ENCODE peak calls at places on chromosome 2, in six cellular contexts. D, R, B, C, X and S are unnamed samples.

GRCh38 chr2:166841679-166842078 is 46.6 kb upstream of the XIRP2 start:
- DNase-seq in D (no peak), X (no peak), C (no peak), B (no peak), R (no peak), S (no peak)

GRCh38 chr2:235934059-235934896 is 233.9 kb downstream of the GBX2 start:
- DNase-seq in X (no peak), D (no peak), R (peak), C (no peak), B (no peak), S (no peak)

GRCh38 chr2:70454936-70455544 is 98.6 kb downstream of the TGFA start:
- DNase-seq in X (no peak), B (no peak), R (no peak), D (no peak), C (no peak), S (no peak)

GRCh38 chr2:2600466-2600865 is 269.4 kb upstream of the MYT1L start:
- DNase-seq in D (no peak), C (no peak), X (no peak), R (no peak), B (no peak), S (no peak)

GRCh38 chr2:64644240-64645013 is 9.3 kb downstream of the SERTAD2 start:
- DNase-seq in B (peak), D (peak), R (peak), C (peak), X (peak), S (peak)

GRCh38 chr2:94880507-94880906 is 9.3 kb downstream of the TEKT4 start:
- DNase-seq in X (no peak), R (no peak), B (no peak), D (no peak), C (no peak), S (no peak)

GRCh38 chr2:217420868-217421267 is 561.0 kb upstream of the TNP1 start:
- DNase-seq in B (no peak), X (no peak), C (no peak), R (no peak), D (no peak), S (no peak)

GRCh38 chr2:204234248-204234647 is 297.7 kb downstream of the ICOS start:
- DNase-seq in D (no peak), R (no peak), X (no peak), B (no peak), C (no peak), S (no peak)

GRCh38 chr2:152402780-152403388 is 67.9 kb downstream of the FMNL2 start:
- DNase-seq in X (no peak), B (no peak), D (no peak), R (no peak), C (no peak), S (no peak)

GRCh38 chr2:64487256-64488049 is 33.5 kb downstream of the LGALSL start:
- DNase-seq in B (no peak), C (no peak), X (no peak), R (no peak), D (no peak), S (no peak)

GRCh38 chr2:208040199-208041171 is 15.2 kb upstream of the PLEKHM3 start:
- DNase-seq in X (no peak), R (peak), B (peak), C (peak), D (peak), S (peak)

GRCh38 chr2:237218756-237219155 is 133.1 kb downstream of the COPS8 start:
- DNase-seq in D (no peak), B (no peak), X (no peak), R (no peak), C (no peak), S (no peak)

GRCh38 chr2:75324141-75324540 is 124.8 kb upstream of the TACR1 start:
- DNase-seq in C (no peak), D (no peak), X (no peak), R (peak), B (no peak), S (no peak)

GRCh38 chr2:84912984-84913383 is 7.5 kb downstream of the TMSB10 start:
- DNase-seq in X (no peak), C (no peak), R (no peak), D (no peak), B (no peak), S (no peak)

GRCh38 chr2:132923787-132924186 is 253.8 kb upstream of the LYPD1 start:
- DNase-seq in X (no peak), C (no peak), D (no peak), R (peak), B (no peak), S (no peak)

GRCh38 chr2:12064153-12064552 is 317.7 kb downstream of the LPIN1 start:
- DNase-seq in D (no peak), B (no peak), X (no peak), C (no peak), R (no peak), S (no peak)

GRCh38 chr2:27765621-27766286 is 5.8 kb upstream of the MRPL33 start:
- DNase-seq in D (peak), B (no peak), C (no peak), R (peak), X (no peak), S (no peak)

GRCh38 chr2:217445726-217446125 is 557.1 kb downstream of the TNS1 start:
- DNase-seq in C (no peak), R (no peak), B (no peak), X (no peak), D (no peak), S (no peak)

GRCh38 chr2:179438653-179439052 is 174.0 kb upstream of the SESTD1 start:
- DNase-seq in D (no peak), X (no peak), C (no peak), R (no peak), B (no peak), S (no peak)

GRCh38 chr2:75560022-75560767 is 544 bp downstream of the EVA1A start:
- DNase-seq in X (peak), D (peak), R (no peak), C (no peak), B (no peak), S (peak)

GRCh38 chr2:196220671-196221070 is 49.3 kb upstream of the STK17B start:
- DNase-seq in R (no peak), X (no peak), B (no peak), C (no peak), D (no peak), S (no peak)